ENCODE peak calls at places on chromosomes 6 and 20, in four cellular contexts. G, Z, F and U are unnamed samples.

GRCh38 chr20:35496481-35496880 is 33.0 kb downstream of the C20orf173 start:
- DNase-seq in G (no peak), Z (no peak), F (no peak), U (no peak)

GRCh38 chr6:143063631-143064030 is 2.9 kb downstream of the AIG1 start:
- DNase-seq in G (no peak), Z (no peak), F (no peak), U (no peak)

GRCh38 chr20:23092861-23093543 is 6.9 kb upstream of the CD93 start:
- DNase-seq in G (no peak), Z (no peak), F (no peak), U (no peak)

GRCh38 chr6:131275273-131275672 is 140.0 kb downstream of the AKAP7 start:
- DNase-seq in G (no peak), Z (no peak), F (no peak), U (no peak)

GRCh38 chr20:57389695-57390603 is 1.2 kb upstream of the RBM38 start:
- DNase-seq in G (peak), Z (no peak), F (no peak), U (peak)

GRCh38 chr20:19047040-19047950 is 165.1 kb upstream of the SLC24A3 start:
- DNase-seq in G (no peak), Z (no peak), F (no peak), U (no peak)

GRCh38 chr6:134447883-134448387 is 130.0 kb upstream of the SGK1 start:
- DNase-seq in G (no peak), Z (peak), F (peak), U (peak)

GRCh38 chr6:151659212-151659611 is 148.3 kb upstream of the ESR1 start:
- DNase-seq in G (no peak), Z (no peak), F (no peak), U (no peak)

GRCh38 chr6:169589293-169589692 is 112.5 kb downstream of the WDR27 start:
- DNase-seq in G (no peak), Z (peak), F (peak), U (peak)

GRCh38 chr6:7108964-7109836 is 1.4 kb downstream of the RREB1 start:
- DNase-seq in G (peak), Z (peak), F (peak), U (peak)

GRCh38 chr20:57993738-57994431 is 234.6 kb downstream of the ANKRD60 start:
- DNase-seq in G (no peak), Z (no peak), F (no peak), U (no peak)

GRCh38 chr6:36414481-36414880 is 27.0 kb upstream of the ETV7 start:
- DNase-seq in G (no peak), Z (peak), F (no peak), U (no peak)

GRCh38 chr6:50819906-50820589 is 1.4 kb downstream of the TFAP2B start:
- DNase-seq in G (peak), Z (no peak), F (no peak), U (no peak)

GRCh38 chr20:62623488-62624324 is 18.6 kb upstream of the SLCO4A1 start:
- DNase-seq in G (peak), Z (peak), F (peak), U (peak)
- TF ChIP-seq CTCF in G (no peak), Z (no peak), F (no peak), U (no peak)

GRCh38 chr6:90082847-90083246 is 188.6 kb downstream of the GJA10 start:
- DNase-seq in G (no peak), Z (no peak), F (no peak), U (no peak)

GRCh38 chr6:90088009-90088408 is 193.7 kb downstream of the GJA10 start:
- DNase-seq in G (no peak), Z (peak), F (peak), U (peak)

GRCh38 chr6:90087103-90087833 is 193.0 kb downstream of the GJA10 start:
- DNase-seq in G (no peak), Z (peak), F (peak), U (peak)

GRCh38 chr6:90083891-90084290 is 189.6 kb downstream of the GJA10 start:
- DNase-seq in G (no peak), Z (no peak), F (no peak), U (no peak)

GRCh38 chr6:90086517-90086916 is 192.2 kb downstream of the GJA10 start:
- DNase-seq in G (no peak), Z (no peak), F (peak), U (no peak)
- TF ChIP-seq CTCF in G (peak), Z (no peak), F (no peak), U (no peak)

DNA sequence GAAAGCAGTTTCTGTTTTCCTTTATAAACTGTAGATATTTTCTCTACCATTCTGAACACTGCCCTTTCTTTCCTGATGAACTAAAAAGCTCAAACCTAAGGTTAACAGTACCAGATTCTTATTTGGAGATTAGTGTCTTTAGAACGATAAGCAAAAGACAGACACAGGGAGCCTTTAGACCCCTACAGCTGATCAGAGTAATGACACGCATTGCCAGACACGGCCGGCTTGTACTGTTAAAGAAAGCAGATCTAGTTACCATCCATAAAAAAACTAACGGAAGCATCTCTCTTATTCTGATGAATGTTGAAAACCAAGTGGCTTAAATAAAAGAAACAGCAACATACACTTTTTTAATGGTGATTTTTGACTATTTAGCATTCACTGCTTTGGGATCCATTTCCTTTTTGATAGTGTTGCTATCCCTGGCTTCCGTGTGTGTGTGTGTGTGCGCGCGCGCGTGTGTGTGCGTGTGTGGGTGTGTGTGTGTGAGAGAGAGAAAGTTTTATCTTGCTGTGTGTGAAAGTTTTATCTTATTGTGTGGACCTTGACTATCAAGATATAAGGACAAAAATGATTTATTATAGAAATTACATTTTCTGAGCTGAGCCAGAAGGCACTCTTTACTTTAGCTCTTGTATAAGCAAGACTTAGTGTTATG is 95.6 kb upstream of the SLC35B3 start:
- DNase-seq in G (peak), Z (peak), F (no peak), U (peak)
- TF ChIP-seq CTCF in G (peak), Z (no peak), F (no peak), U (no peak)

GRCh38 chr20:36988494-36988966 is 37.0 kb upstream of the SAMHD1 start:
- DNase-seq in G (no peak), Z (peak), F (peak), U (peak)

GRCh38 chr20:36998652-36999051 is 47.1 kb upstream of the SAMHD1 start:
- DNase-seq in G (no peak), Z (no peak), F (no peak), U (no peak)

GRCh38 chr20:36991708-36992107 is 40.2 kb upstream of the SAMHD1 start:
- DNase-seq in G (no peak), Z (no peak), F (no peak), U (no peak)

GRCh38 chr20:36997121-36997520 is 45.6 kb upstream of the SAMHD1 start:
- DNase-seq in G (no peak), Z (no peak), F (no peak), U (no peak)

DNA sequence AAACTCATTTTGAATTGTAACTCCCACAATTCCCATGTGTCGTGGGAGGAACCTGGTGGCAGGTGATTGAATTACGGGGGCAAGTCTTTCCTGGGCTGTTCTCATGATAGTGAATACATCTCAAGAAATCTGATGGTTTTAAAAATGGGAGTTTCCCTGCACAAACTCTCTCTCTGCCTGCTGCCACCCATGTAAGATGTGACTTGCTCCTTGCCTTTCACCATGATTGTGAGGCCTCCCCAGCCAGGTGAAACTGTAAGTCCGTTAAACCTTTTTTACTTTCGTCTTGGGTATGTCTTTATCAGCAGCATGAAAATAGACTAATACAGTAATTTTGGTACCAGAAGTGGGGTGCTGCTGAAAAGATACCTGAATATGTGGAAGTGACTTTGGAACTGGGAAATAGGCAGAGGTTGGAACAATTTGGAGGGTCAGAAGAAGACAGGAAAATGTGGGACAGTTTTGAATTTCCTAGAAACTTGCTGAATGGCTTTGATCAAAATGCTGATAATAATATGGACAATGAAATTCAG is 41.4 kb upstream of the SAMHD1 start:
- DNase-seq in G (no peak), Z (no peak), F (no peak), U (no peak)
- TF ChIP-seq CTCF in G (no peak), Z (no peak), F (no peak), U (no peak)

DNA sequence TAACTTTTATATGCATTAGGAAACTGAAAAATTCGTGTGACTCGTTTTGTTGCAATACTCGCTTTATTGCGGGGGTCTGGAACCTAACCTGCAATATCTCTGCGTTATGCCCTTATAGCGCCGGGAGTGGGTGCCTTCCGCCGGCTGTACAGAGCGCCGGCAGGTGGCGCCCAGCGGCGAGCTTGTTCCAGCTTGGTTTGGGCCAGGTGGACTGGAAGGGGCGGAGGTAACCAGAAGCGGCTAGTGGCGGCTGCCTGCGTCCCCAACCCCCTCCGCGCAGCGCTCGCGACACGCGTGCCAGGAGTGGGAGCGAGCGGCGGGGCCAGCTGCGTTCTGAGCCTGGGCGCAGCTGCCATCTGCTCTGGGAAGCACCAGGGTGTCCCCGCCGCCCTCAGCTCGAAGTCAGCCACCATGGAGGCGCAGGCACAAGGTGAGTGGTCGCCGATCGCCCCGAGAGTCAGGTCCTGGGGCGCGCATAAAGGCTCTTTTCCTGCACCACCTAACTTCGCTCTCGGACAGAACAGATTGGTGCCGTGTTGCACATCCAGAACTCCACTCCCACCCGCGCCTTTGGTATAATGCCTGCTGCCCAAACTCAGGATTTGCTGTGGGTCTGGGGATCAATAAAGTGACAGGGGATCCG is at the start of gene TPD52L1:
- DNase-seq in G (peak), Z (peak), F (peak), U (peak)
- TF ChIP-seq CTCF in G (peak), Z (peak), F (peak), U (peak)

DNA sequence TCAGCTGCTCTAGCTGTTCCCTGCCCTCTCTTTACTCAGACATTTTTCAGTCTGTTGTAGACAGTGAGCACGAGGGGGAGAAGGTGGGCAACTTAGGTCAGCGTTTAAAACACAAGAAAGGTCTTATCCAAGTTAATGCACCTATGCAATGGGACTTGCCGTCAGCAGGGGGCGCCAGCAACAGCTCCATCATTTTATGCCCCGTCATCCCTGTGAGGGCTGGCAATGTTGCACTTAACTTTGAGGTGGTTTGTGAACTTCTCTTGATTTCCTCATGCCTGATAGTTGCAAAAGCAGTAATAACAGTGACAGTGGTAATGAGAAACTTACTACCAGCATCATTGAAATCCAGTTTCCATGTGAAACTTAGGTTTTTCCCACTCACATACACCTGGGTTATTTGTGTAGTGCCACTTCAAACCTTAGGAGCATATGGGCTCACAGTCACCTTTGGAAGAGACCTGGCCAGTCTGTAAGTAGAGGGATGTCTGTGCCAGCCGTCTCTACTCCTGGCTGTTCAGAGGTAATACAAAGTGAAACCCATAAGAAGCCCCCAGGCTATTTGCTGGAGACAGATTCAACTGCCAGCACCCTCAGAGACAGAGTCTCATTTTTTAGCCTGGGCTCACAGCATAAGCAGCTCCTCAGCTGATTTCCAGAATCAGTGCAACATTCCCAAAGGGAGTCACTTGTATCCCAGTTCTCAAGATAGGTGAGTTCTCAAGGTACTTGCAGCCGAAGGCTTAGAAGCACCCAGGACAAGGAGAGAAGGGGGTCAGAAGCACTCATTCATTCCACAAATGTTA is 44.8 kb upstream of the ID1 start:
- DNase-seq in G (peak), Z (peak), F (peak), U (peak)
- TF ChIP-seq CTCF in G (peak), Z (peak), F (peak), U (peak)

GRCh38 chr6:46490425-46491200 is 636 bp downstream of the RCAN2 start:
- DNase-seq in G (peak), Z (no peak), F (no peak), U (no peak)
- TF ChIP-seq CTCF in G (peak), Z (no peak), F (peak), U (peak)

GRCh38 chr6:168226095-168226781 is 93.3 kb downstream of the DACT2 start:
- DNase-seq in G (no peak), Z (no peak), F (no peak), U (no peak)

GRCh38 chr6:168223755-168224154 is 95.8 kb downstream of the DACT2 start:
- DNase-seq in G (no peak), Z (no peak), F (no peak), U (no peak)

GRCh38 chr6:168223150-168223549 is 96.4 kb downstream of the DACT2 start:
- DNase-seq in G (no peak), Z (no peak), F (no peak), U (no peak)

GRCh38 chr6:168226832-168227434 is 92.6 kb downstream of the DACT2 start:
- DNase-seq in G (no peak), Z (no peak), F (no peak), U (no peak)

GRCh38 chr6:168225471-168225901 is 94.1 kb downstream of the DACT2 start:
- DNase-seq in G (peak), Z (peak), F (no peak), U (no peak)
- TF ChIP-seq CTCF in G (no peak), Z (no peak), F (no peak), U (no peak)

DNA sequence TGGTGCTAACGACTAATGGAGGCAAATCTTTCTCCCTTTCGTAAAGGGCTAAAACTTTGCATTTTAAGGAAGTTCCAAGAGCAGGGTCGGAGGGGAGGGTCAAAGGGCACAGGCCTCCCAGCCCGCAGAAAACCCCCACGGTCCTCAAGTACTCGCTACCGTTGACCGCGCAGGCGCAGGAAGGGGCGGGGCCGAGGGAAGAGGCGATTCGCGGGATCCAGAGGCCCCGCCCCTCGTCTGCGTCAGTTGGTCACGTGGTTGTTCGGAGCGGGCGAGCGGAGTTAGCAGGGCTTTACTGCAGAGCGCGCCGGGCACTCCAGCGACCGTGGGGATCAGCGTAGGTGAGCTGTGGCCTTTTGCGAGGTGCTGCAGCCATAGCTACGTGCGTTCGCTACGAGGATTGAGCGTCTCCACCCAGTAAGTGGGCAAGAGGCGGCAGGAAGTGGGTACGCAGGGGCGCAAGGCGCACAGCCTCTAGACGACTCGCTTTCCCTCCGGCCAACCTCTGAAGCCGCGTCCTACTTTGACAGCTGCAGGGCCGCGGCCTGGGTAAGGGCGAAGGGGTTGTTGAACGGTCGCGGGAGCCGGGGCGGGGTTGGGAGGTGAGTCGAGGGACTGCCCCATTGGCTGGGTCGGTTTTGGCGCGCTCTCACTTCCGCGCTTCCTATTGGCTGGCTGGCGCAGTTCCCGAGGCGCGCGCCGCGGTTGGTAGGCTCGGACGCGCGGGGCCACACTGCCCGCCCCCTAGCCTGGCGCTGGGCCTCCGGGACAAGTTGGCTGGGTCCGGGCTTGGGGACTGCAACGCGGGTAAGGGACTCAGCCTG is at the start of gene GMNN:
- DNase-seq in G (peak), Z (peak), F (peak), U (peak)
- TF ChIP-seq CTCF in G (no peak), Z (no peak), F (no peak), U (no peak)